ENCODE peak calls at places on chromosomes 2 and 18, in eight cellular contexts. One of them, this sample, is unnamed.

GRCh38 chr2:181596556-181596955 is 60.3 kb downstream of the CERKL start:
- DNase-seq in CD4-positive, alpha-beta T cell: no peak
- DNase-seq in glutamatergic neuron: no peak
- DNase-seq in mammary epithelial cell: no peak
- DNase-seq in tibial artery: no peak
- DNase-seq in PC-9: no peak
- DNase-seq in tibial nerve: no peak
- DNase-seq in keratinocyte: no peak
- DNase-seq in this sample: no peak

GRCh38 chr2:168517801-168518200 is 61.7 kb downstream of the CERS6 start:
- DNase-seq in PC-9: no peak
- DNase-seq in tibial nerve: no peak
- DNase-seq in mammary epithelial cell: no peak
- DNase-seq in CD4-positive, alpha-beta T cell: no peak
- DNase-seq in glutamatergic neuron: no peak
- DNase-seq in tibial artery: no peak
- DNase-seq in keratinocyte: no peak
- DNase-seq in this sample: no peak

GRCh38 chr2:144330951-144331651 is 188.8 kb downstream of the ZEB2 start:
- DNase-seq in PC-9: no peak
- DNase-seq in tibial nerve: no peak
- DNase-seq in glutamatergic neuron: no peak
- DNase-seq in mammary epithelial cell: peak
- DNase-seq in CD4-positive, alpha-beta T cell: no peak
- DNase-seq in keratinocyte: no peak
- DNase-seq in tibial artery: no peak
- DNase-seq in this sample: no peak

GRCh38 chr2:72723769-72724370 is 102.0 kb downstream of the EXOC6B start:
- DNase-seq in keratinocyte: no peak
- DNase-seq in tibial artery: no peak
- DNase-seq in glutamatergic neuron: no peak
- DNase-seq in CD4-positive, alpha-beta T cell: no peak
- DNase-seq in PC-9: no peak
- DNase-seq in mammary epithelial cell: no peak
- DNase-seq in tibial nerve: no peak
- DNase-seq in this sample: no peak

GRCh38 chr2:237421542-237422047 is 7.6 kb upstream of the COL6A3 start:
- DNase-seq in mammary epithelial cell: peak
- DNase-seq in tibial artery: peak
- DNase-seq in keratinocyte: no peak
- DNase-seq in glutamatergic neuron: peak
- DNase-seq in CD4-positive, alpha-beta T cell: peak
- DNase-seq in tibial nerve: peak
- DNase-seq in PC-9: peak
- DNase-seq in this sample: no peak

GRCh38 chr2:88590998-88591613 is 36.2 kb downstream of the EIF2AK3 start:
- DNase-seq in glutamatergic neuron: no peak
- DNase-seq in keratinocyte: peak
- DNase-seq in CD4-positive, alpha-beta T cell: no peak
- DNase-seq in tibial nerve: no peak
- DNase-seq in mammary epithelial cell: peak
- DNase-seq in tibial artery: peak
- DNase-seq in PC-9: peak
- DNase-seq in this sample: no peak

GRCh38 chr2:58788402-58788801 is 547.3 kb upstream of the FANCL start:
- DNase-seq in glutamatergic neuron: no peak
- DNase-seq in keratinocyte: no peak
- DNase-seq in mammary epithelial cell: no peak
- DNase-seq in tibial nerve: no peak
- DNase-seq in CD4-positive, alpha-beta T cell: no peak
- DNase-seq in tibial artery: no peak
- DNase-seq in PC-9: no peak
- DNase-seq in this sample: no peak

GRCh38 chr2:190382851-190383250 is 25.3 kb upstream of the MFSD6 start:
- DNase-seq in tibial nerve: no peak
- DNase-seq in glutamatergic neuron: no peak
- DNase-seq in keratinocyte: peak
- DNase-seq in tibial artery: no peak
- DNase-seq in CD4-positive, alpha-beta T cell: peak
- DNase-seq in mammary epithelial cell: peak
- DNase-seq in PC-9: peak
- DNase-seq in this sample: no peak

GRCh38 chr2:170207901-170208300 is 30.0 kb downstream of the MYO3B start:
- DNase-seq in tibial artery: no peak
- DNase-seq in CD4-positive, alpha-beta T cell: no peak
- DNase-seq in keratinocyte: no peak
- DNase-seq in glutamatergic neuron: no peak
- DNase-seq in mammary epithelial cell: no peak
- DNase-seq in tibial nerve: no peak
- DNase-seq in PC-9: no peak
- DNase-seq in this sample: no peak

GRCh38 chr2:234795272-234795920 is 156.4 kb upstream of the SH3BP4 start:
- DNase-seq in tibial artery: no peak
- DNase-seq in PC-9: no peak
- DNase-seq in keratinocyte: no peak
- DNase-seq in tibial nerve: no peak
- DNase-seq in CD4-positive, alpha-beta T cell: no peak
- DNase-seq in glutamatergic neuron: no peak
- DNase-seq in mammary epithelial cell: no peak
- DNase-seq in this sample: no peak

GRCh38 chr2:214591359-214591758 is 180.5 kb downstream of the VWC2L start:
- DNase-seq in PC-9: no peak
- DNase-seq in tibial nerve: no peak
- DNase-seq in CD4-positive, alpha-beta T cell: no peak
- DNase-seq in keratinocyte: no peak
- DNase-seq in mammary epithelial cell: no peak
- DNase-seq in tibial artery: no peak
- DNase-seq in glutamatergic neuron: no peak
- DNase-seq in this sample: no peak
- TF ChIP-seq CTCF in PC-9: no peak
- TF ChIP-seq CTCF in tibial nerve: no peak
- TF ChIP-seq CTCF in CD4-positive, alpha-beta T cell: no peak
- TF ChIP-seq CTCF in keratinocyte: peak
- TF ChIP-seq CTCF in mammary epithelial cell: no peak
- TF ChIP-seq CTCF in tibial artery: no peak
- TF ChIP-seq CTCF in glutamatergic neuron: peak
- TF ChIP-seq CTCF in this sample: no peak

DNA sequence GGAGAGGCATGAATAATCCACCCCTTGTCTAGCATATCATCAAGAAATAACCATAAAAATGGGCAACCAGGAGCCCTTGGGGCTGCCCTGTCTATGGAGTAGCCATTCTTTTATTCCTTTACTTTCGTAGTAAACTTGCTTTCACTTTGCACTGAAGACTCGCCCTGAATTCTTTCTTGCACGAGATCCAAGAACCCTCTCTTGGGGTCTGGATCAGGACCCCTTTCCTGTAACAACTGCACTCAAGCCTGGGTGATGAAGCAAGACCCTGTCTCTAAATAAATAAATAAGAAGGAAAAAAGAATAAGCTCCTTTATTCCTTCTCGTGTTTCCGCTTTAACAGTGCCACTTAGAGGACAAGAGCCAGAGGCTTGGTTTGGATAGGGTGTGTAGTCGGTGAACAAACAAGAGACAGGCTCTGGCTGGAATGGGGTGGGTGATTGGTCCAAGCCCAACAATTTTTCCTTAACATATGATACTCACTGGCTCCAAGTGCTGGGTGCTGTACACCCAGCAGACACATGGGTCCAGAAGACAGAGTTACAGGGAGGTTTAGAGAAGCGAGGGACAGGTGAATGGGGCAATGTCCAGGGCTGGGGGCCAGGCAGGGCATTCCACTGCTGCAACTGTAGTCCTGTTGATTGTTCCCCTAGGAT is 77.6 kb downstream of the NCAPH start:
- DNase-seq in tibial nerve: no peak
- DNase-seq in keratinocyte: no peak
- DNase-seq in glutamatergic neuron: no peak
- DNase-seq in tibial artery: no peak
- DNase-seq in mammary epithelial cell: peak
- DNase-seq in PC-9: peak
- DNase-seq in CD4-positive, alpha-beta T cell: no peak
- DNase-seq in this sample: no peak
- TF ChIP-seq CTCF in tibial nerve: no peak
- TF ChIP-seq CTCF in keratinocyte: no peak
- TF ChIP-seq CTCF in glutamatergic neuron: no peak
- TF ChIP-seq CTCF in tibial artery: no peak
- TF ChIP-seq CTCF in mammary epithelial cell: no peak
- TF ChIP-seq CTCF in PC-9: no peak
- TF ChIP-seq CTCF in CD4-positive, alpha-beta T cell: no peak
- TF ChIP-seq CTCF in this sample: no peak

GRCh38 chr2:154620490-154620889 is 78.0 kb upstream of the KCNJ3 start:
- DNase-seq in tibial artery: no peak
- DNase-seq in PC-9: no peak
- DNase-seq in CD4-positive, alpha-beta T cell: no peak
- DNase-seq in tibial nerve: no peak
- DNase-seq in glutamatergic neuron: no peak
- DNase-seq in keratinocyte: no peak
- DNase-seq in mammary epithelial cell: no peak
- DNase-seq in this sample: no peak

GRCh38 chr2:154623819-154624218 is 74.7 kb upstream of the KCNJ3 start:
- DNase-seq in tibial nerve: no peak
- DNase-seq in tibial artery: peak
- DNase-seq in glutamatergic neuron: peak
- DNase-seq in PC-9: peak
- DNase-seq in mammary epithelial cell: peak
- DNase-seq in keratinocyte: no peak
- DNase-seq in CD4-positive, alpha-beta T cell: no peak
- DNase-seq in this sample: no peak
- TF ChIP-seq CTCF in tibial nerve: peak
- TF ChIP-seq CTCF in tibial artery: peak
- TF ChIP-seq CTCF in glutamatergic neuron: peak
- TF ChIP-seq CTCF in PC-9: peak
- TF ChIP-seq CTCF in mammary epithelial cell: peak
- TF ChIP-seq CTCF in keratinocyte: peak
- TF ChIP-seq CTCF in CD4-positive, alpha-beta T cell: no peak
- TF ChIP-seq CTCF in this sample: no peak

GRCh38 chr2:128312411-128312810 is 6.3 kb downstream of the HS6ST1 start:
- DNase-seq in mammary epithelial cell: no peak
- DNase-seq in PC-9: no peak
- DNase-seq in keratinocyte: no peak
- DNase-seq in tibial nerve: no peak
- DNase-seq in tibial artery: no peak
- DNase-seq in glutamatergic neuron: no peak
- DNase-seq in CD4-positive, alpha-beta T cell: no peak
- DNase-seq in this sample: no peak

GRCh38 chr2:128314348-128315121 is 4.1 kb downstream of the HS6ST1 start:
- DNase-seq in tibial artery: peak
- DNase-seq in keratinocyte: no peak
- DNase-seq in glutamatergic neuron: no peak
- DNase-seq in CD4-positive, alpha-beta T cell: peak
- DNase-seq in tibial nerve: no peak
- DNase-seq in PC-9: no peak
- DNase-seq in mammary epithelial cell: no peak
- DNase-seq in this sample: peak

GRCh38 chr2:128311755-128312341 is 6.8 kb downstream of the HS6ST1 start:
- DNase-seq in tibial artery: peak
- DNase-seq in PC-9: no peak
- DNase-seq in tibial nerve: no peak
- DNase-seq in mammary epithelial cell: no peak
- DNase-seq in CD4-positive, alpha-beta T cell: peak
- DNase-seq in keratinocyte: no peak
- DNase-seq in glutamatergic neuron: no peak
- DNase-seq in this sample: peak

GRCh38 chr2:128314026-128314347 is 4.7 kb downstream of the HS6ST1 start:
- DNase-seq in PC-9: no peak
- DNase-seq in keratinocyte: no peak
- DNase-seq in CD4-positive, alpha-beta T cell: peak
- DNase-seq in glutamatergic neuron: no peak
- DNase-seq in mammary epithelial cell: no peak
- DNase-seq in tibial artery: no peak
- DNase-seq in tibial nerve: no peak
- DNase-seq in this sample: peak

GRCh38 chr2:128313076-128313836 is 5.4 kb downstream of the HS6ST1 start:
- DNase-seq in glutamatergic neuron: no peak
- DNase-seq in PC-9: no peak
- DNase-seq in tibial artery: no peak
- DNase-seq in CD4-positive, alpha-beta T cell: peak
- DNase-seq in keratinocyte: no peak
- DNase-seq in tibial nerve: no peak
- DNase-seq in mammary epithelial cell: peak
- DNase-seq in this sample: no peak
- TF ChIP-seq CTCF in glutamatergic neuron: peak
- TF ChIP-seq CTCF in PC-9: peak
- TF ChIP-seq CTCF in tibial artery: no peak
- TF ChIP-seq CTCF in CD4-positive, alpha-beta T cell: no peak
- TF ChIP-seq CTCF in keratinocyte: peak
- TF ChIP-seq CTCF in tibial nerve: no peak
- TF ChIP-seq CTCF in mammary epithelial cell: peak
- TF ChIP-seq CTCF in this sample: no peak

DNA sequence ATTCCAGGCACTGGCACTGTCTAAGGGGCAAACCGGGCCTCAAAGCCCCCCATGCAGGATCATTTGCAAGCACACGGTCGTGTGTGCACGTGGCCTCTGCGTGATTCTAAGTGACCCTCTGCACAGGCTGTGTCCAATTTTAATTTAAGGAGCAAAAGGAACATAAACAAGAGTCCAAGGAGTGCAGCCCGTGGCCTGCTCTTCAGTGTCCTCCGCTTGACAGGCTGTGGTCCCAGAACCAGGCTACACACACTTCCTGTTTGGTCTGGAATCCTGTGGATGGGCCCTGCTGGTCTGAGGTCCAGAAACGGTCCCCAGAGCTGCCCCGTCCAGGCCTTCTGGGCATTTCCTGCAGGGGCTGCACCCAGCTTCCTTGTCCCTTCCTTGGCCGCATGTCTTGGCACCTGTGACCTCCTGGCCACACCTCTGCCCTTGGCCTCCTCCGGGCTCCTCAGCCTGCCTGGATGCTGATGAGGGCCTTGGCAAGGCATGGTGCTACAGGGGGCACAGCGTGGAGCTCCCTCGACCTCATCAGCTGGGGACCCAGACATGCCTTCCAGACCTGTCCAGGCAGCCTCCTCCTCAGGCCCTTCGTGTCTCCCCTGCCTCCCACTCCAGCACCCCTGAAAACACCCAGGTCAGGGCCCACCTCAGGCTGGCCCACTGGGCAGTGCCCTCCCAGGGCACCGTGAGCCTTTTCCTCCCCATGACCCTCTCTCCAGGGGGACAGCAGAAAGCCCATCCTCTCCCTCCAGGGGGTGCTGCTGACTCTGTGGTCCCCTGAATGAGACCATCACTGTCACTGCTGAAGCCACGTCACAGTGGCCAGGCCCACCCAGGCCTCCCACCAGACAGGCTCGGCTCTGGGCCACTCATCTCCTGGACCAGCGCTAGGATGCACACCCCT is 136.4 kb upstream of the GPC1 start:
- DNase-seq in tibial artery: no peak
- DNase-seq in tibial nerve: no peak
- DNase-seq in keratinocyte: no peak
- DNase-seq in CD4-positive, alpha-beta T cell: no peak
- DNase-seq in mammary epithelial cell: no peak
- DNase-seq in PC-9: no peak
- DNase-seq in glutamatergic neuron: no peak
- DNase-seq in this sample: no peak
- TF ChIP-seq CTCF in tibial artery: no peak
- TF ChIP-seq CTCF in tibial nerve: no peak
- TF ChIP-seq CTCF in keratinocyte: no peak
- TF ChIP-seq CTCF in CD4-positive, alpha-beta T cell: no peak
- TF ChIP-seq CTCF in mammary epithelial cell: no peak
- TF ChIP-seq CTCF in PC-9: no peak
- TF ChIP-seq CTCF in glutamatergic neuron: no peak
- TF ChIP-seq CTCF in this sample: no peak

GRCh38 chr18:6729247-6730091 is at the start of gene ARHGAP28:
- DNase-seq in keratinocyte: peak
- DNase-seq in tibial nerve: peak
- DNase-seq in glutamatergic neuron: peak
- DNase-seq in mammary epithelial cell: peak
- DNase-seq in tibial artery: peak
- DNase-seq in CD4-positive, alpha-beta T cell: no peak
- DNase-seq in PC-9: peak
- DNase-seq in this sample: no peak
- TF ChIP-seq CTCF in keratinocyte: peak
- TF ChIP-seq CTCF in tibial nerve: no peak
- TF ChIP-seq CTCF in glutamatergic neuron: no peak
- TF ChIP-seq CTCF in mammary epithelial cell: no peak
- TF ChIP-seq CTCF in tibial artery: no peak
- TF ChIP-seq CTCF in CD4-positive, alpha-beta T cell: no peak
- TF ChIP-seq CTCF in PC-9: no peak
- TF ChIP-seq CTCF in this sample: no peak